ENCODE peak calls at places on chromosomes 13 and 19, in seven cellular contexts. U is stomach, I is gastrocnemius medialis, Q is spleen, D is heart left ventricle, J is uterus, E is breast epithelium. Z is an unnamed sample. For H3K9me3, the result is how much of the 10 kb centered on the place peaks cover.

GRCh38 chr13:50993371-50993770 is 83.8 kb downstream of the RNASEH2B start:
- DNase-seq in U (no peak), I (no peak), Q (no peak), D (no peak), J (no peak), E (no peak), Z (no peak)

GRCh38 chr13:36124236-36124822 is 6.9 kb downstream of the DCLK1 start:
- DNase-seq in U (no peak), I (no peak), Q (no peak), D (no peak), J (peak), E (no peak), Z (peak)

GRCh38 chr19:45632468-45633196 is 6.6 kb downstream of the EML2 start:
- DNase-seq in U (peak), I (peak), Q (no peak), D (peak), J (peak), E (peak), Z (peak)

GRCh38 chr19:16361926-16362325 is 37.3 kb downstream of the KLF2 start:
- DNase-seq in U (no peak), I (no peak), Q (no peak), D (no peak), J (no peak), E (no peak), Z (no peak)

GRCh38 chr19:38539751-38540150 is 78.0 kb downstream of the MAP4K1 start:
- DNase-seq in U (no peak), I (no peak), Q (no peak), D (no peak), J (no peak), E (no peak), Z (no peak)

GRCh38 chr19:3039641-3040077 is 10.6 kb upstream of the TLE2 start:
- DNase-seq in U (no peak), I (peak), Q (no peak), D (no peak), J (no peak), E (no peak), Z (peak)

GRCh38 chr19:5225486-5226345 is 114.9 kb downstream of the PTPRS start:
- DNase-seq in U (no peak), I (no peak), Q (no peak), D (no peak), J (no peak), E (no peak), Z (no peak)

GRCh38 chr19:41872775-41873647 is 4.1 kb upstream of the CD79A start:
- DNase-seq in U (peak), I (no peak), Q (peak), D (peak), J (no peak), E (peak), Z (peak)

GRCh38 chr13:113989585-113990300 is 15.9 kb upstream of the C13orf46 start:
- DNase-seq in U (no peak), I (peak), Q (peak), D (peak), J (no peak), E (no peak), Z (no peak)

GRCh38 chr13:31859546-31859945 is 120.2 kb downstream of the RXFP2 start:
- DNase-seq in U (no peak), I (no peak), Q (no peak), D (no peak), J (no peak), E (no peak), Z (no peak)

GRCh38 chr19:31356587-31357314 is 7.5 kb upstream of the TSHZ3 start:
- DNase-seq in U (no peak), I (no peak), Q (peak), D (no peak), J (no peak), E (no peak), Z (peak)

GRCh38 chr13:55345197-55345596 is 1795.5 kb upstream of the PRR20A start:
- DNase-seq in U (no peak), I (no peak), Q (no peak), D (no peak), J (no peak), E (no peak), Z (no peak)

GRCh38 chr13:55347528-55347927 is 1793.2 kb upstream of the PRR20A start:
- DNase-seq in U (no peak), I (no peak), Q (no peak), D (no peak), J (no peak), E (no peak), Z (no peak)

DNA sequence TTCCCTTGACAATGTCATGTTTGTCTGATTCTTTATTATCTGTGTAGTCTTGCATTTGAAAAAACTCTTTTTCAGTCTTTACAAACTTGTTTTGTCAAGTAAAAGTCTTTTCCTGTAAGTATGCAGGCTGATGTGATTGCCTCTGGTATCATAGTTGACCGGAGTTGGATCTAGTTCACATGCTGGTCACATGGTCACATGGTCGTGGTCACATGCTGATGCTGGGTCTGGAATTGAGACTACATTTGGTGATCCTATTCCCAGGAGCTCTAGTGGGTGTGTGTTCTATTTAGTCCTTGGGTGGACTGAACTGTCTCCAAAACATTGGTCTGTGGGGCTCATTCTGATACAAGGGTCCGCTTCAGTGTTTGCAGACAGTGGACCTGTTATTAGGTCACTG is 1798.8 kb upstream of the PRR20A start:
- DNase-seq in U (no peak), I (no peak), Q (no peak), D (no peak), J (no peak), E (no peak), Z (no peak)
- TF ChIP-seq POLR2A in U (no peak), I (no peak), Q (no peak), D (no peak), J (no peak), E (no peak), Z (no peak)

DNA sequence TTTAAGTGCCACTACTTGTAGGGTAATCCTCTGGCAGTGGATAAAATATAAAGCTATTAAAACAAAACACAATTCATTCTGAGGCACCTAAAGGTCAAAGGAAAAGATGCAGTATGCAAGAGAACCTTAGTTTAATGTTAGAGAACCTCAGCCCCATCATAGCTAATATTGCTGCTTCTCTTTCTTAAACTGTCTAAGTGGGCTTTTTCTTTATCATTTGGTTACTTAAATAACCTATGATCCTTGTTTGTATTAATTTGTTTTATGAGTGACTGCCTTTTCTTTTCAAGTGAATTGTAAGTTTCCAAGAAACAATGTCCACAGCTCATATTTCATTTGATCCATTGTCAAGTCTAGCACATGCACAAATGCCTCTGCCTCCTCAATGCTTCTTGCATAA is 1049.7 kb downstream of the OLFM4 start:
- DNase-seq in U (no peak), I (no peak), Q (no peak), D (no peak), J (no peak), E (no peak), Z (no peak)
- H3K9me3 ChIP-seq in U (under half), I (under half), Q (under half), D (under half), J (under half), E (under half), Z (under half)

GRCh38 chr13:40801255-40802217 is 12.1 kb downstream of the SLC25A15 start:
- DNase-seq in U (no peak), I (no peak), Q (no peak), D (no peak), J (no peak), E (no peak), Z (no peak)

GRCh38 chr13:40796649-40797048 is 7.2 kb downstream of the SLC25A15 start:
- DNase-seq in U (no peak), I (no peak), Q (no peak), D (no peak), J (no peak), E (no peak), Z (no peak)

GRCh38 chr13:40799508-40799907 is 10.1 kb downstream of the SLC25A15 start:
- DNase-seq in U (no peak), I (no peak), Q (no peak), D (no peak), J (no peak), E (no peak), Z (no peak)

GRCh38 chr13:40800559-40800958 is 11.1 kb downstream of the SLC25A15 start:
- DNase-seq in U (no peak), I (no peak), Q (no peak), D (no peak), J (no peak), E (no peak), Z (no peak)

DNA sequence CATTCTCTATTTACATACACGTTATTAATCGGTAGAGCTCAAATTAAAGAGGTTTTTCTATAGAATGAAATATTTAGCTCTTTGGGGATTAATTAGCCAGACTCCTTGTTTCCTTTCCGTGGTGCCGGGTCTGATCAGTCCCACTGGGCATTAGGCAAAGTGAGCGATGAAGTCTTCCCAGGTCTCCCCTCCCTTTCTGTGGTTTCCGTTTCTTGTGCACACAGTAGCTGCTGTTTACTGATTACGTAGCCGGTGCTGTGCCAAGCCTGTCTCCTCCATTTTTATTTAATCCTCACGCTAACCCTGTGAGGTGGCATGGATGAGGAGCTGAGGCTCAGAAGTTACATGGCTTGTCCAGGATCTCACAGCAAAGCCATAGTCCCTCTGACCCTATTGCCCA is 9.0 kb downstream of the SLC25A15 start:
- DNase-seq in U (peak), I (no peak), Q (no peak), D (no peak), J (no peak), E (peak), Z (no peak)
- TF ChIP-seq POLR2A in U (no peak), I (no peak), Q (no peak), D (no peak), J (no peak), E (no peak), Z (no peak)

GRCh38 chr13:48068036-48068435 is 26.9 kb downstream of the MED4 start:
- DNase-seq in U (no peak), I (no peak), Q (no peak), D (no peak), J (no peak), E (no peak), Z (no peak)
- H3K9me3 ChIP-seq in U (half or more), I (under half), Q (half or more), D (under half), J (under half), E (half or more), Z (under half)

DNA sequence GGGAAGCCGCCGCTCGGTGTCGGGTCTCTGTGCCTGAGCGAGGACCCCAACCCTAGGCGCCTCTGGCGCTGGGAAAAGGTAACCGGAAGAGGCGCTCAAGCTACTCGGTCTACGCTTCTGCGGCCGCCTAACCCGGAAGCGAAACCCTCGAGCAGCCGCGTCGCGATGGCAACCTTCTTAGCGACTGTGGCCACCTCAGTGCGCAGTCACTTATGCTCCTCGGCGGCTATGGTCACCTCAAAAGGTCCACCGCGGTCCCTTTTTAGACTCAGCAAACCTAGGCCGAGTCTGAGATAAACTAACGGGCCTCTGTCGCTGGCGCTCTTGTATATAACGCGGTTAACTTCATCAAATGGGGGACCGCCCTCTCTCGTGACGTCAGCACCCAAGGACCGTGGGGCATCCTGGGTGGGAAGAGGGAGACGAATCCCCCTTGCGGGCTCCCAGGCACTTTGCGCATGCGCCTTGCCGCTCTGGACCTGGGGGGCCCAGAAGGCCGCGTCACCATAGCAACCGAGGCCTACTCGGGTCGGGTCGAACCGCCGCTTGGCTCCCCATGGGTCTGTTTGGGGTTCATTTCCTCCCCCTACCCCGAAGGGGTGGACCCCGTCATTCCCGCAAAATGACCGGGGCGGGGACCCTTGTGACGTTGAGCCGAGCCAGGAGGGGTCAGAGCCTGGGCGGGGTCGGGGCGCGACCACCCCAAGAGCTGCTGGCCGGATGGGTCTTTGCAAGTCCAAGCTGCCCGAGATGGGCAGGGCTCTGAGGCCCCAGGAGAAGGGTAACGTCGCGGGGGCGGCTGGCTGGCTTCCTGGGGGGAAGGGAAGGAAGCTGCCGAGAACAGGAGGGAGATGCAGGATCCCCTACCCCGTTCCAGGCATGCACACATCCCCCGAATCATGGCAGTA is at the start of gene GTF2F1:
- DNase-seq in U (peak), I (peak), Q (peak), D (peak), J (peak), E (peak), Z (peak)
- TF ChIP-seq POLR2A in U (no peak), I (peak), Q (no peak), D (no peak), J (no peak), E (peak), Z (no peak)

GRCh38 chr19:20612711-20613316 is 47.2 kb upstream of the ZNF737 start:
- DNase-seq in U (no peak), I (no peak), Q (no peak), D (no peak), J (no peak), E (no peak), Z (no peak)
- H3K9me3 ChIP-seq in U (half or more), I (under half), Q (half or more), D (under half), J (under half), E (under half), Z (under half)